ENCODE peak calls at places on chromosomes 5 and 9, in seven cellular contexts. D is body of pancreas, P is DND-41, M is psoas muscle, Z is HCT116, C is lower lobe of right lung, O is colonic mucosa. S is an unnamed sample. For H3K27me3 and H3K4me1, the result is how much of the 10 kb centered on the place peaks cover.

GRCh38 chr9:131045300-131046092 is 36.5 kb downstream of the LAMC3 start:
- DNase-seq in P (peak), O (no peak), C (no peak), D (no peak), M (no peak), Z (no peak), S (no peak)

GRCh38 chr9:137431416-137431931 is 8.3 kb downstream of the NOXA1 start:
- DNase-seq in C (no peak), O (no peak), M (peak), P (no peak), D (no peak), Z (no peak), S (peak)

GRCh38 chr5:73232266-73233041 is 59.5 kb downstream of the TMEM174 start:
- DNase-seq in M (no peak), O (no peak), P (no peak), D (no peak), C (no peak), Z (no peak), S (no peak)

GRCh38 chr9:137674307-137675305 is 55.8 kb downstream of the EHMT1 start:
- DNase-seq in O (no peak), C (no peak), Z (no peak), D (no peak), P (no peak), M (no peak), S (no peak)

GRCh38 chr5:149406203-149406978 is 27.3 kb upstream of the IL17B start:
- DNase-seq in M (no peak), C (no peak), Z (no peak), O (no peak), D (no peak), P (no peak), S (no peak)

GRCh38 chr5:72210913-72211670 is 103.8 kb downstream of the MAP1B start:
- DNase-seq in Z (no peak), P (no peak), C (no peak), M (peak), D (peak), O (peak), S (peak)

GRCh38 chr9:121771418-121771817 is 120.0 kb downstream of the DAB2IP start:
- DNase-seq in P (no peak), O (no peak), D (no peak), C (no peak), M (no peak), Z (no peak), S (no peak)

GRCh38 chr5:73441377-73441776 is 7.2 kb downstream of the FOXD1 start:
- DNase-seq in O (no peak), P (no peak), M (no peak), D (no peak), Z (no peak), C (no peak), S (no peak)

GRCh38 chr5:177446184-177447065 is at the start of gene PRR7:
- DNase-seq in O (peak), Z (no peak), D (peak), P (peak), C (peak), M (peak), S (peak)

GRCh38 chr5:40797273-40798011 is 732 bp downstream of the PRKAA1 start:
- DNase-seq in P (peak), Z (peak), C (peak), O (peak), M (peak), D (peak), S (peak)

GRCh38 chr5:57493034-57493433 is 10.4 kb upstream of the ACTBL2 start:
- DNase-seq in O (no peak), C (no peak), M (no peak), P (no peak), D (no peak), Z (no peak), S (no peak)

GRCh38 chr5:148620696-148621095 is 33.6 kb downstream of the HTR4 start:
- DNase-seq in O (no peak), M (no peak), C (no peak), P (peak), D (no peak), Z (no peak), S (no peak)

GRCh38 chr5:89883967-89884366 is 525.6 kb downstream of the CETN3 start:
- DNase-seq in D (no peak), C (no peak), P (no peak), Z (no peak), M (no peak), O (no peak), S (no peak)

GRCh38 chr5:130532786-130533185 is 628.5 kb downstream of the CHSY3 start:
- DNase-seq in Z (no peak), C (no peak), D (no peak), P (no peak), O (no peak), M (no peak), S (no peak)

GRCh38 chr5:178483620-178484019 is 106.6 kb downstream of the COL23A1 start:
- DNase-seq in O (no peak), P (peak), Z (no peak), M (no peak), C (peak), D (no peak), S (no peak)

GRCh38 chr5:137071526-137071925 is 427.6 kb downstream of the SPOCK1 start:
- DNase-seq in Z (no peak), D (no peak), P (no peak), M (no peak), C (no peak), O (no peak), S (no peak)

GRCh38 chr9:4382722-4383317 is 83.0 kb upstream of the GLIS3 start:
- DNase-seq in P (no peak), Z (peak), M (no peak), D (no peak), O (no peak), C (no peak), S (no peak)

DNA sequence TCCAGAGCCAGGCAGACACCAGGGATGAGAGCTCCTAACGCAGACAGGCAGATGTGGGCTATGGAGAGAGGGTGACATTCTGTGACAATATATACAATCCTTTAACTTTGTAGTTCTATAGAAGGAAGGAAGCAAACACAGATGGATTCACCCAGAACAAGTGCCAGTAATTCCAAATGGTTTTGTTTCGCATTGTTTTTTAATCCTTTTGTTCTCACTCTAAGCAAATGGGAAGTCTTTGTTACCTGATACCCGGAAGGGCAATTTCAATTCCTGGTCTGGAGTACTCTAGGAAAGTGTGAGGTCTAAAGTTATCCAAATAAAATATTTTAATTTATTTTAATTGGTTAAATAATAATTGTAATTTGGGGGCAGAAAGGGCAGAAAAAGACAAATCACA is 2.5 kb downstream of the FRMD3 start:
- DNase-seq in D (no peak), M (no peak), Z (no peak), C (no peak), P (no peak), O (no peak), S (no peak)
- H3K27me3 ChIP-seq in D (under half), M (under half), Z (under half), C (under half), P (under half), O (under half), S (under half)

GRCh38 chr9:119368681-119369581 is at the start of gene BRINP1:
- DNase-seq in D (peak), O (peak), C (no peak), Z (no peak), M (peak), P (no peak), S (peak)
- H3K4me1 ChIP-seq in D (under half), O (under half), C (under half), Z (under half), M (under half), P (under half), S (under half)

GRCh38 chr9:113373255-113373654 is 3.5 kb downstream of the HDHD3 start:
- DNase-seq in Z (no peak), D (no peak), M (no peak), C (no peak), P (no peak), O (no peak), S (no peak)
- TF ChIP-seq CTCF in Z (no peak), D (no peak), M (no peak), C (no peak), P (no peak), O (no peak), S (no peak)

GRCh38 chr5:88671408-88671807 is 211.6 kb downstream of the MEF2C start:
- DNase-seq in M (no peak), Z (no peak), C (no peak), P (no peak), O (no peak), D (no peak), S (no peak)
- H3K27me3 ChIP-seq in M (under half), Z (under half), C (half or more), P (under half), O (half or more), D (under half), S (half or more)

DNA sequence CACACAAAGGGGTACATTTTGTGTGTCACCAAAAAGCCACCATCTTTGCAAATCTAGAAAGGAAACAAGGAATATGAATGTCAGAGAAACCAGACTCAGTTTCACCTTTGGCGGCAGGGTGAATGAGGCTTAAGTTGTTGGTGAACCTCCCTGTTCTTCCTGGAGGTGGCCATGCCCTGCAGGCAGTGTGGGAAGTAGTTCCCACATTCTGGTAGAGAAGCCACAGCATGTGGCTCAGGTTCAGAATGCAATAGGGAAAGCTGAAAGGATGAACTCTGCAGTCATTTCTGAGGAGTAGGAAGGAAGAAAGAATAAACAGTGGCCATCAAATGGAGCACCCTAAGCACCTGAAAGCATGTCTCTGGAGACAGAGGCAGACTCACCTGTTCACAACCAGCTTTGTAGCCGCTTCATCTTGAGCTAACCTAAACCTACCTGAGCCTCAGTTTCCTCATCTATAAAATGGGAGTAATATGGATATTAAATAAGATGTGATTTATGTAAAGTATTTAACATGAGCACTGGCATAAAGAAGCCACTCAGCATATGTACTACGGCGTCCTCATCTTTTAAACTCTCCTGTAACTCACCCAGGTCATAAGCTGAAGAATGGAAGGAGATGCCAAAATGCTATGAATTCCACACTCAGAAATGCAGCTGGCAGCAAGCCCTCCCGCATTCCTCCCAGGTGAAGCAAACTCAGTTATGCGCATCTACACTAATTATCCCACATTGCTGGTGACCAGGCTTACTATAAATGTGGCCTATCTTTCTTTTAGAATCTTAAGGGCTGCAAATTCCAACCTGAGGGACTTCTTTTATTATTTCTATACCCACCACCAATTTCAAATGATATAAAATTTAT is 86.0 kb downstream of the ZNF608 start:
- DNase-seq in M (no peak), P (no peak), D (peak), C (no peak), O (no peak), Z (no peak), S (no peak)
- H3K4me1 ChIP-seq in M (half or more), P (under half), D (half or more), C (half or more), O (under half), Z (half or more), S (half or more)

GRCh38 chr9:120637919-120638318 is 58.0 kb upstream of the CDK5RAP2 start:
- DNase-seq in C (no peak), D (no peak), P (no peak), O (no peak), Z (no peak), M (no peak), S (no peak)
- TF ChIP-seq CTCF in C (no peak), D (no peak), P (no peak), O (no peak), Z (no peak), M (no peak), S (no peak)

DNA sequence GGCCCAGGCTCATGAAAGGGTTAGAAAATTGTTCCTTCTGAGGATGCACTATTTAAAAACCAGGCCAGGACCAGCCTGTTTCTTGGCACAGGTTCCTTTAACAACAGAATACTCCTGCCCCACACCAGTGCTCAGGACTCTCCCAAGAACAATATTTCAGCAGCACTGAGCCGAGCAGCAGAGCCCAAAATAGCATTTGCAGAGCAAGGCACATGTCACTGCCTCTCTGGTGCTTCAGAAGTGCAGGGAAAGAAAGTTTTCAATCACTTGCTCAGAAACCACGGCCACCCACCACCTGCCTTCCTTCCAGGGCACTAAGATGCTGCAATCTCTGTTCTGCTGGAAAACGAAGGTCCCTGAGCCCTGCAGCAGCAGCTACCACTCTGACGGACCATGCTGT is 77.6 kb downstream of the SIL1 start:
- DNase-seq in Z (no peak), O (no peak), M (no peak), P (no peak), C (no peak), D (no peak), S (no peak)
- H3K27me3 ChIP-seq in Z (under half), O (under half), M (under half), P (under half), C (under half), D (under half), S (under half)

S was measured in BE2C.